ENCODE peak calls at places on chromosome 20, in four cellular contexts. One of them, this sample, is unnamed.
A peak's percentile ranks its signal among the peaks of the same experiment; 100 is the strongest.

GRCh38 chr20:6714202-6714800 is 53.2 kb upstream of the BMP2 start:
- DNase-seq in HCT116: no peak
- DNase-seq in HepG2: no peak
- DNase-seq in A549: no peak
- DNase-seq in this sample: no peak

GRCh38 chr20:3092611-3093379 is 8.3 kb upstream of the AVP start:
- DNase-seq in HepG2: no peak
- DNase-seq in A549: no peak
- DNase-seq in HCT116: no peak
- DNase-seq in this sample: peak; percentile 82

GRCh38 chr20:50172347-50173013 is 18.1 kb upstream of the CEBPB start:
- DNase-seq in HepG2: peak; percentile 97
- DNase-seq in A549: peak; percentile 95
- DNase-seq in HCT116: no peak
- DNase-seq in this sample: no peak

GRCh38 chr20:1830240-1830639 is 65.0 kb upstream of the SIRPA start:
- DNase-seq in A549: peak; percentile 91
- DNase-seq in HCT116: peak; percentile 56
- DNase-seq in HepG2: no peak
- DNase-seq in this sample: no peak

GRCh38 chr20:38725959-38726848 is 1.9 kb downstream of the SLC32A1 start:
- DNase-seq in A549: peak; percentile 84
- DNase-seq in HepG2: peak; percentile 75
- DNase-seq in HCT116: no peak
- DNase-seq in this sample: peak; percentile 51

GRCh38 chr20:36666181-36666740 is 20.3 kb upstream of the SLA2 start:
- DNase-seq in A549: no peak
- DNase-seq in HCT116: no peak
- DNase-seq in HepG2: peak; percentile 43
- DNase-seq in this sample: peak; percentile 43

GRCh38 chr20:52269327-52269726 is 77.7 kb upstream of the ZFP64 start:
- DNase-seq in HCT116: no peak
- DNase-seq in HepG2: no peak
- DNase-seq in A549: no peak
- DNase-seq in this sample: peak; percentile 82

GRCh38 chr20:44614525-44614924 is 32.1 kb downstream of the PKIG start:
- DNase-seq in HCT116: no peak
- DNase-seq in HepG2: no peak
- DNase-seq in A549: no peak
- DNase-seq in this sample: no peak

GRCh38 chr20:41142241-41142640 is 4.9 kb downstream of the PLCG1 start:
- DNase-seq in HepG2: no peak
- DNase-seq in HCT116: no peak
- DNase-seq in A549: no peak
- DNase-seq in this sample: no peak

GRCh38 chr20:54995021-54995420 is 519.6 kb downstream of the DOK5 start:
- DNase-seq in A549: no peak
- DNase-seq in HCT116: no peak
- DNase-seq in HepG2: no peak
- DNase-seq in this sample: no peak

GRCh38 chr20:47749367-47749766 is 35.9 kb downstream of the SULF2 start:
- DNase-seq in HCT116: no peak
- DNase-seq in HepG2: no peak
- DNase-seq in A549: no peak
- DNase-seq in this sample: no peak

GRCh38 chr20:49431345-49431744 is 51.1 kb downstream of the KCNB1 start:
- DNase-seq in HCT116: no peak
- DNase-seq in HepG2: no peak
- DNase-seq in A549: no peak
- DNase-seq in this sample: peak; percentile 21

GRCh38 chr20:44695295-44696230 is 19.6 kb upstream of the CCN5 start:
- DNase-seq in HCT116: no peak
- DNase-seq in HepG2: no peak
- DNase-seq in A549: no peak
- DNase-seq in this sample: no peak

GRCh38 chr20:17562804-17563305 is 7.0 kb upstream of the DSTN start:
- DNase-seq in HepG2: peak; percentile 65
- DNase-seq in A549: no peak
- DNase-seq in HCT116: no peak
- DNase-seq in this sample: no peak

GRCh38 chr20:40811660-40812414 is 122.8 kb upstream of the MAFB start:
- DNase-seq in HepG2: no peak
- DNase-seq in A549: no peak
- DNase-seq in HCT116: no peak
- DNase-seq in this sample: no peak

DNA sequence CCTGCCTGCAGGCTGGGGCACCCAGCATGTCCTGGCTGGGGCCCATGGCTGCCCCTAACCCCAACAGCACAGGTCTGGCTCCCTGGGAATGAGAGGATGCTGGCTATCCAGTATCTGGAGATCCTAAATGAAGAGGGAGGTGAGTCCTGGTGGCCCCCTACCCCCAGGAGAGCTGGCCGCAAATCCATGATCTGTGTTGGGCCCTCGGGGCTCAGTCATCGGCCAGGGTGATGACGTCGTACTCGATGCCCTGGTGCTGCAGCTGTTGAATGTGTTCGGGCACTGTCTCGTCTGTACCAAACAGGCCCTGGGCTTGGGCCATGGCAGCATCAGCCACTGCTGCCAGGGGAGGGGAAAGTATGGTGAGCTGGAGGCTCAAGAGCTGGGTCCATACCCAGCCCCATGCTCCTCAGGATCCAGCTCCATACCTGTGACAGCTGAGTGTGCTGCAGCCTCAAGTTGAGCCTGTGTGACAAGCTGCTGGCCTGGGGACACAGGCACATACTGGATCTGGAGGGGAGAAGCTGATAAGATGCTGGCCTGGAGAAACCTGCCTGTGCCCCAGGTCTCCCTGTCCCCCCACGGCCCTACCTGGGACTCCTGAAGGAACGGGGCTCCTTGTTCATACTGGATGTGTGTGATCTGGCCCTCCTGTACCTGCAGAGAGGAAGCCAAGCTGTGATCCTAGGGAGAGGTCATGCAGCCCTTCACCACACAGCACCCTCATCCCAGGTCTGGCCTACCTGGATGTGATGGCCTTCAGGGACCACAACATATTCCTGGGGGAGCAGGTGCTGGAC is 14.5 kb downstream of the PCIF1 start:
- DNase-seq in HepG2: no peak
- DNase-seq in HCT116: no peak
- DNase-seq in A549: no peak
- DNase-seq in this sample: no peak
- TF ChIP-seq POLR2A in HepG2: no peak
- TF ChIP-seq POLR2A in HCT116: no peak
- TF ChIP-seq POLR2A in A549: no peak
- TF ChIP-seq POLR2A in this sample: no peak

DNA sequence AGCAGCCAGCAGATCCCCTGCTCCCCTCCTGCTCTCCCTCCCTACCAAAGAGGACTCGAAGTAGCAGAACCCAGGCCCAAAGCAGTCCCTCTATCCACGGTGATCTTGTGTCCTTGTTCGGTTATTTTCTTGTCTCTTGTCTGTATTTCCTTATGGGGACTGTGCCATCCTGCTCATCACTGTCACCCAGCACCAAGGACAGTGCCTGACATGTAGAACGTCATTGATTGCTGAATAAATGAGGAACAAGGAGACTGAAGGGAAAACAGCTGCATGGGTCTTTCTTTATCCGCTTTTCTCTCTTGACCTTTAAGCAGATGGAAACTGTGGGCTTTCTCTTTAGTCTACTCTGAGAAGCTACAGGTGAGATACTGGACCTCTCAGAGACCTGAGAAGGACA is 29.4 kb upstream of the ZNF831 start:
- DNase-seq in HepG2: no peak
- DNase-seq in HCT116: no peak
- DNase-seq in A549: no peak
- DNase-seq in this sample: peak; percentile 61
- TF ChIP-seq MAX in HepG2: no peak
- TF ChIP-seq MAX in HCT116: no peak
- TF ChIP-seq MAX in A549: no peak
- TF ChIP-seq MAX in this sample: peak; percentile 33

DNA sequence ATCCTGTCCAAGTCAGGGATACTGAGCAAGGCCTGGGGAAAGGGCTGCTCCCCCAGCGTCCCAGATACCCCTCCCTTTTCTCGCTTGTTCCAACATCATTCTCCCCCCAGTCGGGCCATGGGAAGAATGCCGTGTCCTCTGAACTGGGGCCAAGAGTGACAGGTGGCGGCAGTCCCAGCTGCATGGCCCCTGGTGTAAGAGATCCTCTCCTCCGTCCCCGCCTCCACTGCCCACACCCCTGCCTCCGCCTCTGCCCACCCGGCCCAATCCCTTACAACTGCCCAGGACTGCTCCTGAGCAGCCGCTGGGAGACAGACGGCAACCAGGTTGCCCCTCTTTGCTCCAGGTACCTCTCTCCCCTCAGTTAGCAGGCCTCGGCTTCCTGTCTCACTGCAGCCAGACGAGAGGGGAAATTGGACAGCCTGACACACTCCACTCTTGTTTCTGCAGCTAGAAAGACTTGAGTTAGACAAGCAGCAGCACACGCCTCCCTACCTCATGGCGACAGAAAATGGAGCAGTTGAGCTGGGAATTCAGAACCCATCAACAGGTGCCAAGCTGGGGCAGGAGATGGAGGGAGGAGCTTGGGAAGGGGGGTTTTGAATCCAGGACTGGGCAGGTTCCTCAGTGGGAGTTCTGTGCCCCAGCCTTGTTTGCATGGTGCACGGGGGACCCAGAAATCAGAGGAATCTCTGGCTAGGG is at the start of gene MYLK2:
- DNase-seq in A549: no peak
- DNase-seq in HCT116: no peak
- DNase-seq in HepG2: no peak
- DNase-seq in this sample: no peak
- TF ChIP-seq POLR2A in A549: no peak
- TF ChIP-seq POLR2A in HCT116: no peak
- TF ChIP-seq POLR2A in HepG2: no peak
- TF ChIP-seq POLR2A in this sample: no peak

GRCh38 chr20:10848810-10849370 is 175.1 kb upstream of the JAG1 start:
- DNase-seq in A549: peak; percentile 64
- DNase-seq in HCT116: peak; percentile 21
- DNase-seq in HepG2: peak; percentile 93
- DNase-seq in this sample: peak; percentile 56
- TF ChIP-seq MAX in A549: peak; percentile 95
- TF ChIP-seq MAX in HCT116: peak; percentile 16
- TF ChIP-seq MAX in HepG2: no peak
- TF ChIP-seq MAX in this sample: no peak

This sample was measured in NB4.